ENCODE peak calls at places on chromosomes 11 and 22, in nine cellular contexts. S is HepG2, R is BE2C, X is fibroblast of lung, C is PC-3, M is heart left ventricle, Y is dorsolateral prefrontal cortex, L is cardiac muscle cell, U is fibroblast of the aortic adventitia. W is an unnamed sample.

GRCh38 chr11:83554896-83555295 is 268.7 kb upstream of the CCDC90B start:
- DNase-seq in S (no peak), R (peak; percentile 45), X (no peak), C (no peak), M (no peak), Y (peak; percentile 67), L (no peak), U (no peak), W (no peak)

GRCh38 chr11:2693271-2693833 is 6.4 kb downstream of the KCNQ1OT1 start:
- DNase-seq in S (no peak), R (no peak), X (no peak), C (no peak), M (no peak), Y (peak; percentile 49), L (no peak), U (no peak), W (no peak)

GRCh38 chr11:119377112-119377901 is 4.2 kb downstream of the USP2 start:
- DNase-seq in S (no peak), R (no peak), X (no peak), C (peak; percentile 41), M (no peak), Y (no peak), L (no peak), U (no peak), W (no peak)

GRCh38 chr22:41947181-41948080 is 479 bp upstream of the CENPM start:
- DNase-seq in S (no peak), R (no peak), X (no peak), C (no peak), M (no peak), Y (no peak), L (no peak), U (no peak), W (no peak)

GRCh38 chr11:68313574-68314202 is 1.3 kb downstream of the LRP5 start:
- DNase-seq in S (peak; percentile 43), R (no peak), X (peak; percentile 38), C (peak; percentile 33), M (no peak), Y (no peak), L (peak; percentile 49), U (peak; percentile 25), W (peak; percentile 58)

GRCh38 chr11:61880454-61880853 is 10.9 kb downstream of the FADS3 start:
- DNase-seq in S (no peak), R (no peak), X (no peak), C (no peak), M (no peak), Y (no peak), L (no peak), U (no peak), W (no peak)

GRCh38 chr11:1864216-1864615 is 11.3 kb downstream of the LSP1 start:
- DNase-seq in S (no peak), R (no peak), X (no peak), C (no peak), M (no peak), Y (no peak), L (no peak), U (peak; percentile 24), W (no peak)

GRCh38 chr11:65559951-65560537 is 1.9 kb upstream of the LTBP3 start:
- DNase-seq in S (peak; percentile 64), R (no peak), X (peak; percentile 38), C (peak; percentile 98), M (peak; percentile 48), Y (no peak), L (no peak), U (peak; percentile 72), W (peak; percentile 70)

GRCh38 chr11:1637628-1638027 is 8.1 kb downstream of the KRTAP5-5 start:
- DNase-seq in S (no peak), R (no peak), X (no peak), C (no peak), M (no peak), Y (no peak), L (no peak), U (no peak), W (no peak)

GRCh38 chr11:16561150-16561549 is 177.3 kb upstream of the C11orf58 start:
- DNase-seq in S (no peak), R (no peak), X (no peak), C (no peak), M (no peak), Y (no peak), L (no peak), U (no peak), W (no peak)

GRCh38 chr11:19905280-19905853 is 192.7 kb downstream of the NAV2 start:
- DNase-seq in S (peak; percentile 51), R (no peak), X (peak; percentile 70), C (peak; percentile 48), M (no peak), Y (no peak), L (peak; percentile 72), U (peak; percentile 79), W (peak; percentile 64)

DNA sequence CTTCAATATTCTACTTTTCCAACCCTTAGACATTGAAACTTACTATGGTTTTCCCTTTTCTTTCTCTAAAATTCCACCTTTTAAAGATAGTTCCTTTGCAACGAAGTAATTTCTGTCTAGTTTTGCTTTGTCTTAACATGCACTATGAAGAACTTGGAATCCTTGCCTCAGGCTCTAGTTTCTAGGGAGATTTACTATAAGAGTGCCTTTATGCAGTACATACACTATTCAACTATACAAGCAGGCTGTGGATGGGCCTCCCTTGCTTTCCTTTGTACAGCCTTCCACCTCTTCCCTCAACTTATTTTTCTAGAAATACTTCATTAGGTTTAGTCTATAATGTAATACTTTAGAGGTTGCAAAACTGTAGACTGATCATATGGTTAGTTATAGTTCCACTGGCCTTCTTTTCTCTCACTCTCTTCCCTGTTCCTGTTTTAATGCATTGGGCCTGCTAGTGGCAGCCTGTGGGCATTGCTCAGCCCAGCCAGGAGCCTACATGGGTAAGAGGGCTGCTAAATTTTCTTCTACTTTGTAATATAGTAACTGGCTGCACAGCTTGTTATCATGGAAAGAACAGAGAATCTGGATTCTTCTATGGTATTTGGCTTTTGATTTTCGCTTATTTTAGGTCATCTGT is 100.2 kb downstream of the C11orf87 start:
- DNase-seq in S (no peak), R (no peak), X (no peak), C (no peak), M (no peak), Y (no peak), L (peak; percentile 6), U (no peak), W (no peak)
- TF ChIP-seq CTCF in S (no peak), R (no peak), X (no peak), C (no peak), M (no peak), Y (no peak), L (no peak), U (no peak), W (peak; percentile 30)

GRCh38 chr11:134442246-134442645 is 30.2 kb upstream of the B3GAT1 start:
- DNase-seq in S (no peak), R (no peak), X (no peak), C (no peak), M (no peak), Y (no peak), L (no peak), U (no peak), W (no peak)
- TF ChIP-seq CTCF in S (no peak), R (no peak), X (no peak), C (no peak), M (no peak), Y (no peak), L (no peak), U (no peak), W (no peak)

GRCh38 chr22:37182949-37183245 is 5.2 kb downstream of the C1QTNF6 start:
- DNase-seq in S (no peak), R (no peak), X (no peak), C (no peak), M (no peak), Y (peak; percentile 14), L (no peak), U (no peak), W (no peak)

GRCh38 chr22:37184816-37185541 is 3.1 kb downstream of the C1QTNF6 start:
- DNase-seq in S (no peak), R (no peak), X (no peak), C (no peak), M (no peak), Y (peak; percentile 26), L (no peak), U (no peak), W (no peak)

GRCh38 chr22:37184380-37184755 is 3.7 kb downstream of the C1QTNF6 start:
- DNase-seq in S (no peak), R (no peak), X (no peak), C (no peak), M (no peak), Y (peak; percentile 23), L (no peak), U (no peak), W (no peak)

GRCh38 chr22:37182101-37182948 is 5.7 kb downstream of the C1QTNF6 start:
- DNase-seq in S (no peak), R (no peak), X (no peak), C (no peak), M (no peak), Y (peak; percentile 23), L (no peak), U (no peak), W (no peak)

GRCh38 chr22:37183432-37184379 is 4.3 kb downstream of the C1QTNF6 start:
- DNase-seq in S (no peak), R (no peak), X (no peak), C (no peak), M (no peak), Y (peak; percentile 25), L (no peak), U (no peak), W (no peak)
- TF ChIP-seq CTCF in S (peak; percentile 61), R (no peak), X (no peak), C (peak; percentile 15), M (no peak), Y (no peak), L (no peak), U (no peak), W (no peak)

DNA sequence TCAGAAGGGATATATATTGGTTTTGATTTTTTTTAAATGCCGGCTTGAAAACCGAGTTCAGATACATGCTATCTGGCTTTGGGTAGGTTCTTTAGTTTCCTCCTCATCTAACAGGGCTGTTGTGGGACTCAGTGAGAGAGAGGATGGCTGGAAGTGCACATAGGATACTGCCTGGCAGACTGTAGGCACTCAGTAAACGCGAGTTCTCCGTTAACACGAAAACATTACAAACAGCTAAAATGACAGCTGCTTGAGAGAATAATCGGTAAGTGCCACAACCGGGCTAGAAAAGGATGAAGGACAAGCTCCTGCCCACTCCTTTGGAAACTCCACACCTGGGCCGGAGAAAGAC is 369 bp downstream of the XRRA1 start:
- DNase-seq in S (peak; percentile 22), R (no peak), X (no peak), C (no peak), M (no peak), Y (no peak), L (no peak), U (peak; percentile 34), W (peak; percentile 14)
- TF ChIP-seq CTCF in S (no peak), R (no peak), X (no peak), C (no peak), M (no peak), Y (no peak), L (no peak), U (no peak), W (no peak)

GRCh38 chr11:127524618-127525017 is 524.0 kb upstream of the KIRREL3 start:
- DNase-seq in S (no peak), R (no peak), X (no peak), C (no peak), M (no peak), Y (peak; percentile 48), L (no peak), U (no peak), W (no peak)
- TF ChIP-seq CTCF in S (no peak), R (no peak), X (no peak), C (no peak), M (no peak), Y (no peak), L (no peak), U (no peak), W (no peak)

GRCh38 chr11:12390258-12390657 is 12.9 kb downstream of the PARVA start:
- DNase-seq in S (no peak), R (no peak), X (no peak), C (no peak), M (no peak), Y (no peak), L (no peak), U (no peak), W (no peak)
- TF ChIP-seq CTCF in S (no peak), R (no peak), X (no peak), C (no peak), M (no peak), Y (no peak), L (no peak), U (no peak), W (no peak)

W was measured in fibroblast of mammary gland.